ENCODE peak calls at places on chromosomes 7 and 10, in five cellular contexts. U, J, P, F and N are unnamed samples.
A peak's percentile ranks its signal among the peaks of the same experiment; 100 is the strongest.

GRCh38 chr10:5292196-5292735 is 72.5 kb upstream of the UCN3 start:
- DNase-seq in U (no peak), J (peak; percentile 58), P (no peak), F (no peak), N (peak; percentile 25)

GRCh38 chr7:114539575-114539974 is 125.0 kb downstream of the FOXP2 start:
- DNase-seq in U (no peak), J (no peak), P (no peak), F (peak; percentile 32), N (no peak)

GRCh38 chr7:28800150-28800549 is 158.0 kb downstream of the TRIL start:
- DNase-seq in U (no peak), J (no peak), P (no peak), F (no peak), N (no peak)

GRCh38 chr10:131896403-131896802 is 4.4 kb upstream of the PPP2R2D start:
- DNase-seq in U (no peak), J (no peak), P (peak; percentile 43), F (no peak), N (no peak)

GRCh38 chr10:3213174-3213573 is 40.6 kb upstream of the PITRM1 start:
- DNase-seq in U (no peak), J (no peak), P (no peak), F (no peak), N (no peak)

GRCh38 chr7:48183370-48183743 is 12.1 kb downstream of the ABCA13 start:
- DNase-seq in U (no peak), J (no peak), P (no peak), F (no peak), N (no peak)

GRCh38 chr7:48004023-48004422 is 24.6 kb upstream of the HUS1 start:
- DNase-seq in U (no peak), J (no peak), P (no peak), F (no peak), N (no peak)

GRCh38 chr10:110912374-110912773 is 6.6 kb downstream of the BBIP1 start:
- DNase-seq in U (no peak), J (no peak), P (no peak), F (no peak), N (no peak)

GRCh38 chr10:132608511-132609195 is 71.1 kb downstream of the INPP5A start:
- DNase-seq in U (no peak), J (no peak), P (peak; percentile 62), F (peak; percentile 25), N (no peak)

GRCh38 chr7:35677582-35678356 is 17.2 kb downstream of the HERPUD2 start:
- DNase-seq in U (no peak), J (no peak), P (no peak), F (no peak), N (no peak)

GRCh38 chr10:2948127-2948854 is 119.1 kb upstream of the PFKP start:
- DNase-seq in U (no peak), J (no peak), P (no peak), F (no peak), N (no peak)

GRCh38 chr7:40717242-40717641 is 582.4 kb downstream of the SUGCT start:
- DNase-seq in U (peak; percentile 33), J (no peak), P (no peak), F (peak; percentile 90), N (no peak)

GRCh38 chr7:3730271-3730670 is 429.2 kb downstream of the SDK1 start:
- DNase-seq in U (no peak), J (no peak), P (no peak), F (no peak), N (no peak)

GRCh38 chr7:39811161-39811614 is 138.9 kb upstream of the CDK13 start:
- DNase-seq in U (no peak), J (no peak), P (no peak), F (no peak), N (no peak)

GRCh38 chr10:32877915-32878314 is 80.1 kb downstream of the ITGB1 start:
- DNase-seq in U (no peak), J (no peak), P (no peak), F (no peak), N (no peak)

GRCh38 chr7:155533827-155534690 is 12.3 kb downstream of the CNPY1 start:
- DNase-seq in U (no peak), J (no peak), P (peak; percentile 78), F (no peak), N (no peak)

GRCh38 chr7:148356303-148356702 is 234.3 kb upstream of the C7orf33 start:
- DNase-seq in U (no peak), J (no peak), P (no peak), F (no peak), N (no peak)

GRCh38 chr7:81605493-81605892 is 164.4 kb downstream of the HGF start:
- DNase-seq in U (no peak), J (no peak), P (no peak), F (no peak), N (no peak)

GRCh38 chr7:55965805-55966421 is 1.5 kb downstream of the NIPSNAP2 start:
- DNase-seq in U (no peak), J (no peak), P (no peak), F (no peak), N (no peak)

GRCh38 chr10:78319841-78320240 is 286.2 kb downstream of the RPS24 start:
- DNase-seq in U (peak; percentile 19), J (no peak), P (no peak), F (no peak), N (no peak)

GRCh38 chr10:93576888-93577287 is 10.4 kb downstream of the FFAR4 start:
- DNase-seq in U (no peak), J (no peak), P (no peak), F (no peak), N (no peak)

GRCh38 chr10:22550732-22551131 is 163.6 kb downstream of the PIP4K2A start:
- DNase-seq in U (no peak), J (peak; percentile 59), P (peak; percentile 87), F (peak; percentile 56), N (peak; percentile 44)

GRCh38 chr7:1230411-1231213 is 2.1 kb upstream of the UNCX start:
- DNase-seq in U (no peak), J (no peak), P (no peak), F (no peak), N (no peak)

GRCh38 chr7:23863209-23863798 is 153.3 kb downstream of the STK31 start:
- DNase-seq in U (no peak), J (no peak), P (no peak), F (no peak), N (no peak)

GRCh38 chr10:50622497-50623298 is 1.1 kb downstream of the SGMS1 start:
- DNase-seq in U (peak; percentile 36), J (peak; percentile 17), P (peak; percentile 90), F (peak; percentile 55), N (peak; percentile 16)

GRCh38 chr7:105768898-105769507 is 107.4 kb downstream of the ATXN7L1 start:
- DNase-seq in U (no peak), J (no peak), P (peak; percentile 13), F (no peak), N (no peak)

DNA sequence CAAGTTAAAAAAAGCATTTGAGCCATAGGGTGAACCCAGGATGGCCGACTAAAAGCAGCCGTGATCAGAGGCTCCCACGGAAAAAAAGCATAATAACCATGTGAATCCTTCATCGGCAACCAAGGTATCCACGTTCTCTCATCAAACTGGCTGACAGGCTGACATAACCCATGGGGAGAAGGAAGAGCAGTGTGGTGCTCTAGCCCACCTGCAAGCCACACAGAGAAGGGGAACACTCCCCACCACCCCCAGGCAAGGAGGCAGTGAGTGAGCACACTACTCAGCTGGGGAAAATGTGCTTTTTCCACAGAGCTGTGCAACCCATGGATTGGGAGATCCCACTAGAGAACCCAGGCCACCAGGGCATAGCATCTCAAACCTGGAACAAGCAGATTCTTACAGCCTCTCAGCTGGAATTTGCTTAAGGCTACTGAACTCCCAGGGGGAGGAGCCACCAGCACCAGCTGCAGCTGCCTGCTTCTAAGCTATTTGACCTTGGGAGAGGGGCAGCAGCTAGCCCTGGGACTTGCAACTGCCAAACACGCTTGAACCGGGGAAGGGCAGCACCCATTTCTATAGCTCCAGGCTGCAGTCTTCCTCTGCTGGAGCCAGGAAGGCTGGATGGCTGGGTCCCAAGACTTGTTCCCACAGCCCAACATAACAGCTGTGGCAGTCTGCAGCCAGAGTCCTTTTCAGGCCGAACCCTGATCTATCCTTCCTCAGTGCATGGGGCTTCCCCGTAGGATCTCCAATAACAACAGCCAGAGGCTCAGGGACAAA is 178.2 kb upstream of the NRG3 start:
- DNase-seq in U (no peak), J (no peak), P (peak; percentile 54), F (peak; percentile 40), N (no peak)
- H3K9me3 ChIP-seq in U (peaks cover 7% of the 10 kb centered on the region), J (no peaks in the 10 kb centered on the region), P (peaks cover 34% of the 10 kb centered on the region), F (no peaks in the 10 kb centered on the region), N (no peaks in the 10 kb centered on the region)

GRCh38 chr7:153566324-153566723 is 485.9 kb upstream of the DPP6 start:
- DNase-seq in U (no peak), J (no peak), P (no peak), F (no peak), N (no peak)
- H3K9me3 ChIP-seq in U (no peaks in the 10 kb centered on the region), J (peaks cover 18% of the 10 kb centered on the region), P (peaks cover 28% of the 10 kb centered on the region), F (peaks cover 9% of the 10 kb centered on the region), N (no peaks in the 10 kb centered on the region)

DNA sequence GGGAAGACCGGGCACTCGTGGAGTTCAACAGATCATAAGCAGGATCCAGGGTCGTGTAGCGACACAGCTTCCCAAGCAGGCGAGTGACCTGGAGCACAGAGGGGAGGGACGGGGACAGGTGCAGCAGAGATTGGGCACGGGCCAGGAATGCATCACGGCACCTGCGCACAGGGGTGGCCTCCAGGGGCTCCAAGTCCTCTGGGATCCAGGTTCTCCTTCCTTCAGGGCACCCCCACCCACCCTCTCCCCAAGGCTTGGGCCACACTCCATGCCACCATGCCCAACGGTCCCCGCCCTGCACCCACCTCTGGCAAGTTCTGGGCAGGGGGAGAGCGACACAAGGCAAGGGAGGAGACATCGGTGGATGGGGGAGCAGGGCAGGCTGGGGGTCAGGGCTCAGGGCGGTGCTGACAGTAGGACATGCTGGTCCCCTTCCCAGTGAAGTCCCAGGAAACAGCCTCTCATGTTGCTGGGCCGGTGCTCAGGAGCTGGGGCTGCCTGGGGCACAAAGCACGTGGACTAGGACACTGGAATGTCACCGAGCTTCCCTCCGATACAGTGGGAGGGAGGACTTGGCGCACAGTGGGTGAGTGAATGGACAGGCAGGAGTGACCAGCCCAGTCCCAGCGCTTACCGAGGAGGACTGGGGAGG is 597.3 kb downstream of the PTPRN2 start:
- DNase-seq in U (no peak), J (no peak), P (peak; percentile 72), F (no peak), N (no peak)
- H3K9me3 ChIP-seq in U (no peaks in the 10 kb centered on the region), J (no peaks in the 10 kb centered on the region), P (peaks cover 2% of the 10 kb centered on the region), F (no peaks in the 10 kb centered on the region), N (no peaks in the 10 kb centered on the region)

DNA sequence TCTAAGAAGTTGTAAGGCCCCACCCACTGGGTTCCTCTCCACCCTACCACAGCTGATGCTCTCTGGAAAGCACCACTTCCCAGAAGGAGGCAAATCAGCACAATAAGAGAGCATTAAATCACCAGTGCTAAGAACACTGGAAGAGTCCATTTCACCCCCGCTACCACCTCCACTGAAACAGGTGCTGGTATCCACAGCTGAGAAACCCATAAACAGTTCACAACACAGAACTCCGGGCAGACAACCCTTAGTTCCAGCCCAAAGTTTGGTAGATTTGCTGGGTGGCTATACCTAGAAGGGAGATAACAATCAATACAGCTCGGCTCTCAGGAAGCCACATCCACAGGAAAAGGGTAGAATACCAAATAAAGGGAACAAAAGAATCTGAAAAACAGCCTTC is 34.1 kb downstream of the ZNF680 start:
- DNase-seq in U (no peak), J (no peak), P (no peak), F (no peak), N (no peak)
- H3K9me3 ChIP-seq in U (no peaks in the 10 kb centered on the region), J (peaks cover 79% of the 10 kb centered on the region), P (peaks cover 100% of the 10 kb centered on the region), F (peaks cover 47% of the 10 kb centered on the region), N (peaks cover 24% of the 10 kb centered on the region)

DNA sequence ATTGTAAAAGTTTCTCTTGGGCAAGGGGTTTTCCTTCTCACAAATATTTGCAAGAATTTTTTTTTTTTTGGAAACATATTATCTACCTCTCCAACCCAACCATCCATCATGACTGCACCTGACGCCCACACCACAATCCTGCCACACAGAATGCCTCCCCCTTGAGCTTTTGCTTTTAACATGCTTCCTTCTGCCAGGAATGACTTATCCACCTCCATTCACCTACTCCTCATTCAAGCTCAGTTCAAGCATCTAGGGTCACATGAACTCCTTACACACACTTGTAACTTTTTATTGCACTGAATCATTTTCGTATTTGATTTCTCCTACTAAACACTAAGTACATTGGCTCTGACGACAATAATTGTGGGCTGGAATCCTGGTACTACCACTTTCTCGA is 660.1 kb upstream of the AUTS2 start:
- DNase-seq in U (no peak), J (no peak), P (no peak), F (no peak), N (no peak)
- H3K9me3 ChIP-seq in U (peaks cover 2% of the 10 kb centered on the region), J (no peaks in the 10 kb centered on the region), P (peaks cover 11% of the 10 kb centered on the region), F (no peaks in the 10 kb centered on the region), N (no peaks in the 10 kb centered on the region)